ENCODE peak calls at places on chromosome 1, in eight cellular contexts. Q is adrenal gland, A is right lobe of liver, M is uterus, U is suprapubic skin, Y is body of pancreas, X is endothelial cell of umbilical vein, J is IMR-90. T is an unnamed sample.

GRCh38 chr1:6989506-6990159 is 204.4 kb downstream of the CAMTA1 start:
- DNase-seq in Y (no peak), M (no peak), X (no peak), A (no peak), Q (no peak), J (no peak), U (peak), T (no peak)

GRCh38 chr1:19894218-19894617 is 12.0 kb downstream of the OTUD3 start:
- DNase-seq in A (no peak), Q (no peak), M (no peak), Y (no peak), U (no peak), X (peak), J (no peak), T (no peak)

GRCh38 chr1:220983877-220984635 is 104.8 kb downstream of the HLX start:
- DNase-seq in M (no peak), J (no peak), A (peak), U (no peak), Q (no peak), X (no peak), Y (peak), T (no peak)

GRCh38 chr1:240528566-240528965 is 83.4 kb downstream of the GREM2 start:
- DNase-seq in A (no peak), Q (no peak), J (no peak), M (no peak), X (no peak), Y (no peak), U (no peak), T (no peak)

GRCh38 chr1:106746448-106747085 is 309.9 kb upstream of the PRMT6 start:
- DNase-seq in J (no peak), M (no peak), Y (no peak), U (no peak), X (no peak), A (no peak), Q (no peak), T (no peak)

GRCh38 chr1:40877681-40878080 is 15.5 kb upstream of the CITED4 start:
- DNase-seq in Y (peak), Q (peak), X (peak), U (no peak), J (peak), A (no peak), M (peak), T (no peak)

GRCh38 chr1:207805841-207806421 is 54.1 kb downstream of the CD46 start:
- DNase-seq in Q (peak), A (no peak), U (peak), Y (peak), X (peak), M (peak), J (peak), T (peak)

GRCh38 chr1:234620272-234620711 is 10.3 kb upstream of the IRF2BP2 start:
- DNase-seq in Y (no peak), X (no peak), J (no peak), M (no peak), U (no peak), Q (no peak), A (no peak), T (no peak)

GRCh38 chr1:207047529-207047928 is 3.5 kb downstream of the YOD1 start:
- DNase-seq in Q (no peak), A (no peak), Y (no peak), U (no peak), J (no peak), M (no peak), X (no peak), T (no peak)

GRCh38 chr1:203287896-203288295 is 17.4 kb upstream of the BTG2 start:
- DNase-seq in A (no peak), U (no peak), Q (no peak), J (no peak), Y (no peak), X (no peak), M (no peak), T (no peak)
- H3K4me3 ChIP-seq in A (no peak), U (no peak), Q (no peak), J (no peak), Y (no peak), X (no peak), M (no peak), T (no peak)

GRCh38 chr1:246800800-246801199 is 76.6 kb downstream of the SCCPDH start:
- DNase-seq in Q (no peak), A (peak), X (no peak), M (no peak), Y (no peak), U (no peak), J (no peak), T (no peak)

GRCh38 chr1:246798606-246799496 is 74.6 kb downstream of the SCCPDH start:
- DNase-seq in M (no peak), A (peak), J (no peak), X (no peak), Q (no peak), U (peak), Y (no peak), T (no peak)

GRCh38 chr1:246798107-246798506 is 73.9 kb downstream of the SCCPDH start:
- DNase-seq in J (no peak), A (peak), Q (no peak), X (no peak), M (no peak), U (peak), Y (no peak), T (no peak)

GRCh38 chr1:246801241-246802020 is 77.2 kb downstream of the SCCPDH start:
- DNase-seq in A (peak), M (no peak), U (peak), J (peak), Y (no peak), X (no peak), Q (no peak), T (no peak)

DNA sequence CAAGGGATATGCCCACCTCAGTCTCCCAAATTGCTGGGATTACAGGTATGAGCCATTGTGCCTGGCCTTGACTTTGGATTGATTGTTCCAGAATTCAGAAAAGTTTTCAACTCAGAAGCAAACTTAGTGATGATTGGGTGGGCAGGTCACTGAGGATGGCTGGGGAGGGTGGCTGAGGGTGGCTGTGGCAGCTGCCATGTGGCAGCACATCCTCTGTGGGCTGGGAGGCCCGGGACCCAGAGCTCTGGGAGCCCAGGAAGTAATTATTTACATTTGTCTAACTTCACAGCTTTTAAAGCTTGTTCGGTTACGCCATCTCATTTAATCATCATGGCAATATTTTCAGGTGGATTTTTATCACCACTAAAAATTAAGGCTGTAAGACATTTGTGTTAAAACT is 76.1 kb downstream of the SCCPDH start:
- DNase-seq in U (no peak), M (no peak), J (no peak), X (no peak), Q (no peak), Y (no peak), A (peak), T (no peak)
- TF ChIP-seq POLR2A in U (no peak), M (no peak), J (no peak), X (no peak), Q (no peak), Y (no peak), A (no peak), T (no peak)

GRCh38 chr1:25560788-25561187 is 17.4 kb downstream of the LDLRAP1 start:
- DNase-seq in J (no peak), Q (no peak), X (no peak), M (no peak), A (no peak), Y (no peak), U (no peak), T (no peak)
- H3K4me3 ChIP-seq in J (no peak), Q (no peak), X (no peak), M (no peak), A (no peak), Y (no peak), U (no peak), T (no peak)

GRCh38 chr1:84078108-84078823 is 65.8 kb upstream of the PRKACB start:
- DNase-seq in U (peak), X (peak), Q (peak), M (no peak), Y (peak), A (no peak), J (peak), T (peak)

GRCh38 chr1:84073266-84073665 is 70.8 kb upstream of the PRKACB start:
- DNase-seq in M (no peak), U (no peak), Q (no peak), J (peak), X (no peak), A (no peak), Y (no peak), T (no peak)

GRCh38 chr1:84083321-84083720 is 60.8 kb upstream of the PRKACB start:
- DNase-seq in U (no peak), Q (no peak), A (no peak), Y (no peak), X (no peak), J (no peak), M (no peak), T (no peak)

GRCh38 chr1:84078824-84079167 is 65.3 kb upstream of the PRKACB start:
- DNase-seq in Q (no peak), J (no peak), Y (no peak), A (no peak), X (no peak), U (no peak), M (no peak), T (no peak)

DNA sequence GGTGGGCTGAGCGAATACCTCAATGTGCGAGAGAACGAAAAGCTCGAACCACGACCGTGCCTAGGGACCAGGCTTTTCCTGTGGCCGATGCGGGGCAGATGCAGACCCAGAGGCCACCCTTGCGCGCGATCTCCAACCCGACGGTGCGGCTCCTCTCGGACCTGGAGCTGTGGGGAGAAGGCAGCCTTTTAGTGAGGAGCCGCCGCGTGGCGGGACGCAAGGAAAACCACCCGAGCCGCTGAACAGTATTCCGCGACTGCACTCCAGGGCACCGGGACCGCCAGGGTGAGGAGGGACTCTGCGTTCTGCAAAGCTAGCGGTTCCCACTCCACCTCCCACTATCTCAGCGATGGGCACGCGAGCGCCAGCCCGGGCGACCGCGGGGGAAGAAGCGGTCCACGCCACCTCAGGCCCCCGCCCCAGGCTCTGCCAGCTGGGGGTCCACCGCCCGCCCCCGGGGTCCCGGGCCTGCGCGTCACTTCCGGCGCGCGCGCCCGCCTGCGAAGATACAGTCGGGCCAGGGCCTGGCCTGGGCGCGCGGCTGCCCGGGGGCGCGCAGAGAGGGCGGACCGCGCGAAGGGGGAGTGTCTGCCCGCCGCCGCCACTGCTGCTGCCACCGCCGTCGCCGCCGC is 66.5 kb upstream of the PRKACB start:
- DNase-seq in Y (peak), X (peak), U (peak), A (peak), Q (peak), J (peak), M (peak), T (peak)
- TF ChIP-seq POLR2A in Y (peak), X (peak), U (no peak), A (peak), Q (peak), J (peak), M (no peak), T (no peak)

T was measured in ovary.